ENCODE peak calls at places on chromosomes 4 and X, in five cellular contexts. P is colonic mucosa, Z is OCI-LY7, N is tibial nerve, T is A549. H is an unnamed sample.

GRCh38 chr4:8860892-8861575 is 10.6 kb downstream of the HMX1 start:
- DNase-seq in P (no peak), Z (no peak), N (no peak), T (no peak), H (no peak)

GRCh38 chr4:171880136-171880535 is 66.9 kb downstream of the GALNTL6 start:
- DNase-seq in P (no peak), Z (no peak), N (no peak), T (peak; percentile 1), H (no peak)

GRCh38 chr4:141388483-141388882 is 167.8 kb downstream of the ZNF330 start:
- DNase-seq in P (no peak), Z (no peak), N (no peak), T (no peak), H (peak; percentile 55)

GRCh38 chr4:41935652-41936021 is 408 bp downstream of the TMEM33 start:
- DNase-seq in P (no peak), Z (peak; percentile 28), N (no peak), T (peak; percentile 8), H (no peak)

GRCh38 chr4:1991596-1992434 is 17.0 kb downstream of the NELFA start:
- DNase-seq in P (no peak), Z (no peak), N (no peak), T (no peak), H (no peak)

GRCh38 chr4:24482871-24483270 is 101.5 kb downstream of the DHX15 start:
- DNase-seq in P (no peak), Z (no peak), N (no peak), T (no peak), H (no peak)

GRCh38 chr4:165580379-165580905 is 201.6 kb downstream of the CPE start:
- DNase-seq in P (no peak), Z (no peak), N (no peak), T (no peak), H (peak; percentile 93)

GRCh38 chr4:156377036-156377700 is 423.5 kb upstream of the CTSO start:
- DNase-seq in P (no peak), Z (no peak), N (no peak), T (no peak), H (no peak)

GRCh38 chr4:6942238-6942800 is 32.7 kb downstream of the TBC1D14 start:
- DNase-seq in P (no peak), Z (peak; percentile 54), N (no peak), T (peak; percentile 29), H (peak; percentile 91)

GRCh38 chrX:9519546-9520210 is 54.8 kb downstream of the TBL1X start:
- DNase-seq in P (no peak), Z (no peak), N (no peak), T (no peak), H (peak; percentile 4)

GRCh38 chr4:63728480-63729177 is 680.6 kb downstream of the TECRL start:
- DNase-seq in P (no peak), Z (no peak), N (no peak), T (no peak), H (no peak)

GRCh38 chr4:184014301-184014700 is 109.2 kb downstream of the STOX2 start:
- DNase-seq in P (no peak), Z (no peak), N (no peak), T (no peak), H (no peak)

GRCh38 chrX:47232803-47233332 is at the start of gene USP11:
- DNase-seq in P (no peak), Z (peak; percentile 78), N (no peak), T (peak; percentile 38), H (no peak)

GRCh38 chr4:101418055-101418454 is 70.7 kb upstream of the PPP3CA start:
- DNase-seq in P (no peak), Z (no peak), N (no peak), T (no peak), H (no peak)

GRCh38 chr4:183840311-183840710 is 64.8 kb upstream of the STOX2 start:
- DNase-seq in P (peak; percentile 75), Z (peak; percentile 77), N (peak; percentile 76), T (peak; percentile 45), H (peak; percentile 40)

GRCh38 chr4:77819409-77819835 is 254 bp upstream of the CNOT6L start:
- DNase-seq in P (no peak), Z (peak; percentile 75), N (peak; percentile 13), T (no peak), H (no peak)

GRCh38 chrX:87580862-87581261 is 63.3 kb downstream of the KLHL4 start:
- DNase-seq in P (no peak), Z (no peak), N (no peak), T (no peak), H (no peak)

GRCh38 chrX:87582453-87582852 is 64.9 kb downstream of the KLHL4 start:
- DNase-seq in P (no peak), Z (no peak), N (no peak), T (no peak), H (no peak)

GRCh38 chrX:87578978-87579377 is 61.4 kb downstream of the KLHL4 start:
- DNase-seq in P (no peak), Z (no peak), N (no peak), T (no peak), H (no peak)

DNA sequence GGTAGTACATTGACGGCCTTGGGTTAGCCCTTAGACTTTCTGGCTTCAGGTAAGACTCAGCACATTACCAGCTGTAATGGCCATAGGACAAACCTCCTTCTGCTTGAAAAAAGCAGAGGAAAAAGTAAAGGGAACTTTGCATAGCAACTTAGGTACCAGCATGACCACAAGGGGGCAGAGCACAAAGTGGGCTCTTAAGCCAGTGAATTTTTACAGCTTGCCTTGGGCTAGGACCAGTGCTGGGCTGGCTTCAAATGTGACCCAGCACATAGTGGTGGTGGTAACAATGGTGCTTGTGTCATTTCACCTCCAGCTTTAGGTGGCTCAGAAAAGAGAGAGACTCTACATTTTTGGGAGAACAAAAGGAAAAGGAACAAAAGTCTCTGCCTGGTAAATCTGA is 66.1 kb downstream of the KLHL4 start:
- DNase-seq in P (peak; percentile 18), Z (peak; percentile 0), N (no peak), T (no peak), H (no peak)
- TF ChIP-seq CTCF in P (peak; percentile 43), Z (peak; percentile 49), N (peak; percentile 36), T (peak; percentile 26), H (peak; percentile 55)

DNA sequence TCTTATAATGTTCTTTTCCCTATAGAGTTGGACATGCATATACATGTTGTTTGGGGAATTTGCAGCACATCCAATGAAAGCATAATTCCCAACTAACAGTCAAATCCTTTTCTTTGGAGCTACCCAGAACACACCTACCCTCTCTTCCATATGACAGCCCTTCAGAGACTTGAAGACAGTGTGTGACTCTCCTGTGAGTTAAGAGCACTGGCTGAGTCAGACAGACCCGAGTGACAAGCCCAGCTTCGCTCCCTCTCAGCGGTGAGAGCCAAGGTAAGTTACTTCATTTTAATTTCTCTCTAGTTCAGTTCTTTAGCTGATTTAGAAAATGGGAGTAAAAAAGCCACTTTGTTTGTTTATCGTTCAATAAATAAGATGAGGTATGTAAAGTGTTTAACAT is 86.3 kb downstream of the RTL9 start:
- DNase-seq in P (no peak), Z (no peak), N (no peak), T (no peak), H (no peak)
- H3K4me3 ChIP-seq in P (no peak overlapping the region), Z (no peak overlapping the region), N (no peak overlapping the region), T (no peak overlapping the region), H (no peak overlapping the region)

GRCh38 chrX:7580127-7580526 is 262.8 kb upstream of the VCX start:
- DNase-seq in P (no peak), Z (no peak), N (no peak), T (no peak), H (no peak)

GRCh38 chrX:7582191-7582590 is 260.8 kb upstream of the VCX start:
- DNase-seq in P (no peak), Z (no peak), N (no peak), T (no peak), H (no peak)

GRCh38 chrX:7586126-7586525 is 256.8 kb upstream of the VCX start:
- DNase-seq in P (no peak), Z (peak; percentile 35), N (no peak), T (no peak), H (peak; percentile 5)
- TF ChIP-seq CTCF in P (peak; percentile 18), Z (peak; percentile 68), N (peak; percentile 22), T (no peak), H (peak; percentile 48)

DNA sequence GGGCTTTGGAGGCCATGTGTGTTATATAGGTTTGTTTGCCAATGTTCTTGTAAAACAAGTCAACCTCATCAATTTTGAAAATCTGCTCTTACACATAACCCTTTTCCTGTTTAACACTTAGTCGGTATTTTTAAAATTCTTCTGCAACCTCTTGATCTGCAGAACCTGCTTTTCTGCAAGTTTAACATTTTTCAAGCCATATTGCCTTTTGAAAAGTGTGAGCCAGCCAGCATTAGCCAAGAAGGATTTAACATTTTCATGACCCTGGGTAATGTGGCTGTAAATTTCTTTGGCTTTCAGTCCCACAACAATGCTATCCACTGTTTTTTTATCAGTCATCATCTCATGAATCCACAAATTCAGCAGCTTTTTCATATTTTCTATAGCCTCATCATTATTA is 956.5 kb downstream of the FAT4 start:
- DNase-seq in P (no peak), Z (no peak), N (no peak), T (no peak), H (no peak)
- H3K4me3 ChIP-seq in P (no peak overlapping the region), Z (no peak overlapping the region), N (no peak overlapping the region), T (no peak overlapping the region), H (no peak overlapping the region)

DNA sequence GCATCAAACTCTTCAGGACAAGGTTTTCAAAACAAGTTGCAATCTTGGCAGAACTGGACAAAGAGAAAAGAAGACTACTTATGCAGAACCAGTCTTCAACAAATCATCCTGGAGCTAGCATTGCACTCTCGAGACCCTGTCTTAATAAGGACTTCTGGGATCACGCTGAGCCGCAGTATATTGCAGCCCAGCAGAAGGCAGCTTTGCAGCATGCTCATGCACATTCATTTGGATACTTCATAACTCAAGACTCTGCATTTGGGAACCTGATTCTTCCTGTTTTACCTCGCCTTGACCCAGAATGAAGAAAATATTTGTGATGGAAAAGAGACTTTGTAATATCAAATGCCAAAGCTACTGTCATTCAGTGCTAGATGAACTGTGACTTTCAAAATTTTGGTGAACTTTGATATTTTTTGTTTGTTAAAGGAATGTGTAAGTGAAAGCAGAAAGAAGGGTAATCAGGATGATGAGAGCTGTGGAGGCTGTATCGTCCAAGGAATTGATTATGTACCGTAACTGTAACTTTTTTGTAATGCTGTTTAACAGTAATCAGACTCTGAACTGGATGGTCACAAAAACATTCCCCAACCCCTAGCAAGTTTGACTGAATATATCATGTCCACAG is 27.2 kb downstream of the HSPA4L start:
- DNase-seq in P (no peak), Z (no peak), N (no peak), T (no peak), H (no peak)
- TF ChIP-seq CTCF in P (no peak), Z (no peak), N (no peak), T (no peak), H (peak; percentile 31)